ENCODE peak calls at places on chromosomes 2 and 18, in eight cellular contexts. One of them, this sample, is unnamed.

GRCh38 chr2:102032368-102033027 is 40.7 kb downstream of the IL1R2 start:
- DNase-seq in pancreas: no peak
- DNase-seq in AG04450: no peak
- DNase-seq in body of pancreas: no peak
- DNase-seq in psoas muscle: no peak
- DNase-seq in lung: no peak
- DNase-seq in fibroblast of pulmonary artery: peak
- DNase-seq in CD8-positive, alpha-beta T cell: no peak
- DNase-seq in this sample: peak

GRCh38 chr2:134277223-134277622 is 23.4 kb downstream of the MGAT5 start:
- DNase-seq in pancreas: no peak
- DNase-seq in AG04450: no peak
- DNase-seq in body of pancreas: no peak
- DNase-seq in psoas muscle: no peak
- DNase-seq in lung: no peak
- DNase-seq in fibroblast of pulmonary artery: no peak
- DNase-seq in CD8-positive, alpha-beta T cell: no peak
- DNase-seq in this sample: no peak

GRCh38 chr2:208306291-208306690 is 40.2 kb downstream of the PIKFYVE start:
- DNase-seq in pancreas: no peak
- DNase-seq in AG04450: peak
- DNase-seq in body of pancreas: no peak
- DNase-seq in psoas muscle: no peak
- DNase-seq in lung: no peak
- DNase-seq in fibroblast of pulmonary artery: peak
- DNase-seq in CD8-positive, alpha-beta T cell: no peak
- DNase-seq in this sample: peak

GRCh38 chr18:50356036-50356945 is 18.6 kb upstream of the SKA1 start:
- DNase-seq in pancreas: no peak
- DNase-seq in AG04450: no peak
- DNase-seq in body of pancreas: no peak
- DNase-seq in psoas muscle: no peak
- DNase-seq in lung: no peak
- DNase-seq in fibroblast of pulmonary artery: peak
- DNase-seq in CD8-positive, alpha-beta T cell: no peak
- DNase-seq in this sample: no peak

GRCh38 chr2:18345848-18346247 is 214.6 kb downstream of the RDH14 start:
- DNase-seq in pancreas: no peak
- DNase-seq in AG04450: peak
- DNase-seq in body of pancreas: no peak
- DNase-seq in psoas muscle: no peak
- DNase-seq in lung: peak
- DNase-seq in fibroblast of pulmonary artery: peak
- DNase-seq in CD8-positive, alpha-beta T cell: no peak
- DNase-seq in this sample: peak

GRCh38 chr2:11343626-11344341 is 652 bp downstream of the ROCK2 start:
- DNase-seq in pancreas: peak
- DNase-seq in AG04450: no peak
- DNase-seq in body of pancreas: peak
- DNase-seq in psoas muscle: peak
- DNase-seq in lung: peak
- DNase-seq in fibroblast of pulmonary artery: no peak
- DNase-seq in CD8-positive, alpha-beta T cell: peak
- DNase-seq in this sample: peak

GRCh38 chr2:72605836-72606442 is 219.9 kb downstream of the EXOC6B start:
- DNase-seq in pancreas: no peak
- DNase-seq in AG04450: no peak
- DNase-seq in body of pancreas: no peak
- DNase-seq in psoas muscle: no peak
- DNase-seq in lung: no peak
- DNase-seq in fibroblast of pulmonary artery: peak
- DNase-seq in CD8-positive, alpha-beta T cell: no peak
- DNase-seq in this sample: peak

GRCh38 chr18:58838165-58838860 is 26.4 kb upstream of the ZNF532 start:
- DNase-seq in pancreas: no peak
- DNase-seq in AG04450: no peak
- DNase-seq in body of pancreas: no peak
- DNase-seq in psoas muscle: no peak
- DNase-seq in lung: no peak
- DNase-seq in fibroblast of pulmonary artery: no peak
- DNase-seq in CD8-positive, alpha-beta T cell: no peak
- DNase-seq in this sample: no peak

GRCh38 chr2:164622338-164623106 is 1.2 kb upstream of the GRB14 start:
- DNase-seq in pancreas: no peak
- DNase-seq in AG04450: no peak
- DNase-seq in body of pancreas: no peak
- DNase-seq in psoas muscle: no peak
- DNase-seq in lung: no peak
- DNase-seq in fibroblast of pulmonary artery: no peak
- DNase-seq in CD8-positive, alpha-beta T cell: no peak
- DNase-seq in this sample: no peak
- H3K4me3 ChIP-seq in pancreas: no peak
- H3K4me3 ChIP-seq in AG04450: no peak
- H3K4me3 ChIP-seq in body of pancreas: no peak
- H3K4me3 ChIP-seq in psoas muscle: no peak
- H3K4me3 ChIP-seq in lung: no peak
- H3K4me3 ChIP-seq in fibroblast of pulmonary artery: no peak
- H3K4me3 ChIP-seq in CD8-positive, alpha-beta T cell: no peak
- H3K4me3 ChIP-seq in this sample: no peak

GRCh38 chr2:191169456-191170300 is 18.9 kb upstream of the STAT4 start:
- DNase-seq in pancreas: no peak
- DNase-seq in AG04450: no peak
- DNase-seq in body of pancreas: no peak
- DNase-seq in psoas muscle: no peak
- DNase-seq in lung: no peak
- DNase-seq in fibroblast of pulmonary artery: no peak
- DNase-seq in CD8-positive, alpha-beta T cell: no peak
- DNase-seq in this sample: no peak

GRCh38 chr2:191166756-191167445 is 16.1 kb upstream of the STAT4 start:
- DNase-seq in pancreas: no peak
- DNase-seq in AG04450: no peak
- DNase-seq in body of pancreas: no peak
- DNase-seq in psoas muscle: no peak
- DNase-seq in lung: no peak
- DNase-seq in fibroblast of pulmonary artery: no peak
- DNase-seq in CD8-positive, alpha-beta T cell: no peak
- DNase-seq in this sample: no peak

GRCh38 chr2:191166111-191166755 is 15.4 kb upstream of the STAT4 start:
- DNase-seq in pancreas: no peak
- DNase-seq in AG04450: peak
- DNase-seq in body of pancreas: no peak
- DNase-seq in psoas muscle: no peak
- DNase-seq in lung: no peak
- DNase-seq in fibroblast of pulmonary artery: peak
- DNase-seq in CD8-positive, alpha-beta T cell: no peak
- DNase-seq in this sample: peak

GRCh38 chr2:191167766-191168165 is 17.0 kb upstream of the STAT4 start:
- DNase-seq in pancreas: no peak
- DNase-seq in AG04450: no peak
- DNase-seq in body of pancreas: no peak
- DNase-seq in psoas muscle: no peak
- DNase-seq in lung: no peak
- DNase-seq in fibroblast of pulmonary artery: peak
- DNase-seq in CD8-positive, alpha-beta T cell: no peak
- DNase-seq in this sample: peak

GRCh38 chr2:191165190-191165643 is 14.4 kb upstream of the STAT4 start:
- DNase-seq in pancreas: no peak
- DNase-seq in AG04450: no peak
- DNase-seq in body of pancreas: peak
- DNase-seq in psoas muscle: no peak
- DNase-seq in lung: no peak
- DNase-seq in fibroblast of pulmonary artery: peak
- DNase-seq in CD8-positive, alpha-beta T cell: peak
- DNase-seq in this sample: peak
- TF ChIP-seq CTCF in pancreas: peak
- TF ChIP-seq CTCF in AG04450: peak
- TF ChIP-seq CTCF in body of pancreas: peak
- TF ChIP-seq CTCF in psoas muscle: peak
- TF ChIP-seq CTCF in lung: peak
- TF ChIP-seq CTCF in fibroblast of pulmonary artery: peak
- TF ChIP-seq CTCF in CD8-positive, alpha-beta T cell: peak
- TF ChIP-seq CTCF in this sample: peak

GRCh38 chr2:37684809-37685208 is 13.4 kb upstream of the CDC42EP3 start:
- DNase-seq in pancreas: no peak
- DNase-seq in AG04450: no peak
- DNase-seq in body of pancreas: no peak
- DNase-seq in psoas muscle: no peak
- DNase-seq in lung: no peak
- DNase-seq in fibroblast of pulmonary artery: no peak
- DNase-seq in CD8-positive, alpha-beta T cell: no peak
- DNase-seq in this sample: no peak

GRCh38 chr2:37683926-37684780 is 12.7 kb upstream of the CDC42EP3 start:
- DNase-seq in pancreas: no peak
- DNase-seq in AG04450: no peak
- DNase-seq in body of pancreas: no peak
- DNase-seq in psoas muscle: no peak
- DNase-seq in lung: no peak
- DNase-seq in fibroblast of pulmonary artery: no peak
- DNase-seq in CD8-positive, alpha-beta T cell: no peak
- DNase-seq in this sample: no peak

GRCh38 chr2:37682473-37682872 is 11.0 kb upstream of the CDC42EP3 start:
- DNase-seq in pancreas: no peak
- DNase-seq in AG04450: no peak
- DNase-seq in body of pancreas: no peak
- DNase-seq in psoas muscle: no peak
- DNase-seq in lung: no peak
- DNase-seq in fibroblast of pulmonary artery: no peak
- DNase-seq in CD8-positive, alpha-beta T cell: no peak
- DNase-seq in this sample: no peak

GRCh38 chr2:37681587-37681986 is 10.1 kb upstream of the CDC42EP3 start:
- DNase-seq in pancreas: no peak
- DNase-seq in AG04450: no peak
- DNase-seq in body of pancreas: no peak
- DNase-seq in psoas muscle: no peak
- DNase-seq in lung: no peak
- DNase-seq in fibroblast of pulmonary artery: no peak
- DNase-seq in CD8-positive, alpha-beta T cell: no peak
- DNase-seq in this sample: no peak

DNA sequence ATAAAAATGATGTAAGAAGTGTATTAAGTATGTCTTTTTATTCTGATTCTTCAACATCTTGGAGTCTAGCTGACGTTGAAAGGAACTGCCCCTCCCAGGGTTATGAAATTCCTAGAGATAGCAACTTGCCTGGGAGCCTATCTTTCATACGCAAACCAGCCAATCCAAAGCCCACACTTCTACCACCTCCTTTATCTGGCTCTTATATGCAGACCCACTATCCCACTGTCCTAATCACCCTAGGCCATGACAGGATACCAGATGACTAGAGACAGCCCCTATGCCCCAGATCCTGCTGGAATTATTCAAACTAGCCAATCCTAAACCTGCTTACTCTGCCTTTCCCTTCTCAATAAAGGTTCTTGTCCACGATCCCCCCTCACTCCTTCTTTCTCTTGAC is 11.8 kb upstream of the CDC42EP3 start:
- DNase-seq in pancreas: no peak
- DNase-seq in AG04450: no peak
- DNase-seq in body of pancreas: no peak
- DNase-seq in psoas muscle: no peak
- DNase-seq in lung: no peak
- DNase-seq in fibroblast of pulmonary artery: no peak
- DNase-seq in CD8-positive, alpha-beta T cell: no peak
- DNase-seq in this sample: peak
- H3K4me3 ChIP-seq in pancreas: no peak
- H3K4me3 ChIP-seq in AG04450: no peak
- H3K4me3 ChIP-seq in body of pancreas: no peak
- H3K4me3 ChIP-seq in psoas muscle: no peak
- H3K4me3 ChIP-seq in lung: no peak
- H3K4me3 ChIP-seq in fibroblast of pulmonary artery: no peak
- H3K4me3 ChIP-seq in CD8-positive, alpha-beta T cell: no peak
- H3K4me3 ChIP-seq in this sample: no peak

GRCh38 chr2:159211447-159212396 is 74.8 kb downstream of the WDSUB1 start:
- DNase-seq in pancreas: no peak
- DNase-seq in AG04450: no peak
- DNase-seq in body of pancreas: no peak
- DNase-seq in psoas muscle: no peak
- DNase-seq in lung: no peak
- DNase-seq in fibroblast of pulmonary artery: no peak
- DNase-seq in CD8-positive, alpha-beta T cell: no peak
- DNase-seq in this sample: no peak
- TF ChIP-seq CTCF in pancreas: no peak
- TF ChIP-seq CTCF in AG04450: no peak
- TF ChIP-seq CTCF in body of pancreas: no peak
- TF ChIP-seq CTCF in psoas muscle: no peak
- TF ChIP-seq CTCF in lung: no peak
- TF ChIP-seq CTCF in fibroblast of pulmonary artery: no peak
- TF ChIP-seq CTCF in CD8-positive, alpha-beta T cell: no peak
- TF ChIP-seq CTCF in this sample: no peak

DNA sequence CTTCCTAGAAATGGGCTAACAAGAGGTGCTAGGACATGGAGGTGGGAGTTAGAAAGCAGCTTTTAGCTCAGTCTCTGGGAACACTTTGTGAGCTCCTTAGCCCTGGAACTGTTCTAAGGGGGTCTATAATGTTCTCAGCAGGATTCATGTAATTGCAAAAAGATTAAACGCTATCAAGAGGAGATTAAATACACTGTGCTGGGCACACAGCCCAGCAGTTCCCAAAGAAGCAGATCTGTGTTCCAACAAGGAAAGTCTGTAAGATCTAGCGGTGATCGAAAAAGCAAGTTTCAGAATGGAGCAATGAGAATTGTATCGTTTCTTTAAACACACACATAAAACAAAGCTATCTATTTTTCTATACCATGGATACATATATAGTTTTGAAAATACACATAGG is 2.4 kb upstream of the ARID5A start:
- DNase-seq in pancreas: no peak
- DNase-seq in AG04450: no peak
- DNase-seq in body of pancreas: no peak
- DNase-seq in psoas muscle: no peak
- DNase-seq in lung: no peak
- DNase-seq in fibroblast of pulmonary artery: no peak
- DNase-seq in CD8-positive, alpha-beta T cell: no peak
- DNase-seq in this sample: no peak
- H3K4me3 ChIP-seq in pancreas: no peak
- H3K4me3 ChIP-seq in AG04450: no peak
- H3K4me3 ChIP-seq in body of pancreas: no peak
- H3K4me3 ChIP-seq in psoas muscle: peak
- H3K4me3 ChIP-seq in lung: no peak
- H3K4me3 ChIP-seq in fibroblast of pulmonary artery: no peak
- H3K4me3 ChIP-seq in CD8-positive, alpha-beta T cell: no peak
- H3K4me3 ChIP-seq in this sample: no peak

DNA sequence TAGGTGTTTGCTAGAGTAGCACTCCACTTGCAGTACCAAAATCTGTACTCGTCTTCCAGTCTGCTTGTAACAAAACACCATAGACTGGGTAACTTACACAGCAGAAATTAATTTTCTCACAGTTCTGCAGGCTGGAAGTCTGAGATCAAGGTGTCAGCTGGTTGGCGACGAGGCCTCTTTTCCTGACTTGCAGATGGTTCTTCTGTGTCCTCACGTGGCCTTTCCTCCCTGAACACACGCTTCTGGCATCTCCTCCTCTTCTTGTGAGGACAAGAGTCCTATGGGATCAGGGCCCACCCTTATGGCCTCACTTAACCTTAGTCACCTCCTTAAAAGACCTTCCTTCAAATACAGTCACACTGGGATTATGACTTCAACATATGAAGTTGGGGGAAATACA is 493.5 kb upstream of the MYT1L start:
- DNase-seq in pancreas: no peak
- DNase-seq in AG04450: no peak
- DNase-seq in body of pancreas: no peak
- DNase-seq in psoas muscle: no peak
- DNase-seq in lung: no peak
- DNase-seq in fibroblast of pulmonary artery: no peak
- DNase-seq in CD8-positive, alpha-beta T cell: no peak
- DNase-seq in this sample: no peak
- TF ChIP-seq CTCF in pancreas: no peak
- TF ChIP-seq CTCF in AG04450: no peak
- TF ChIP-seq CTCF in body of pancreas: no peak
- TF ChIP-seq CTCF in psoas muscle: no peak
- TF ChIP-seq CTCF in lung: no peak
- TF ChIP-seq CTCF in fibroblast of pulmonary artery: no peak
- TF ChIP-seq CTCF in CD8-positive, alpha-beta T cell: no peak
- TF ChIP-seq CTCF in this sample: no peak